ENCODE peak calls at places on chromosome 6, in nine cellular contexts. One of them, this sample, is unnamed.

GRCh38 chr6:111743318-111743717 is 129.9 kb downstream of the FYN start:
- DNase-seq in PC-9: no peak
- DNase-seq in HTR-8/SVneo: no peak
- DNase-seq in SHP77: no peak
- DNase-seq in NCI-H1105 treated with DMSO at 0.1 percent for 48 hours: no peak
- DNase-seq in CD4-positive, alpha-beta memory T cell: no peak
- DNase-seq in activated naive CD4-positive, alpha-beta T cell: no peak
- DNase-seq in AG04450: no peak
- DNase-seq in stimulated activated naive CD8-positive, alpha-beta T cell treated with anti-CD3 and anti-CD28 coated beads, Interleukin-15, Interleukin-2, amounts not matched to agents 100 U/mL and 50 U/mL, for 24 hours: no peak
- DNase-seq in this sample: no peak

GRCh38 chr6:33962673-33963072 is 158.9 kb upstream of the MLN start:
- DNase-seq in NCI-H1105 treated with DMSO at 0.1 percent for 48 hours: no peak
- DNase-seq in SHP77: no peak
- DNase-seq in activated naive CD4-positive, alpha-beta T cell: no peak
- DNase-seq in AG04450: no peak
- DNase-seq in PC-9: no peak
- DNase-seq in HTR-8/SVneo: no peak
- DNase-seq in stimulated activated naive CD8-positive, alpha-beta T cell treated with anti-CD3 and anti-CD28 coated beads, Interleukin-15, Interleukin-2, amounts not matched to agents 100 U/mL and 50 U/mL, for 24 hours: no peak
- DNase-seq in CD4-positive, alpha-beta memory T cell: no peak
- DNase-seq in this sample: no peak

GRCh38 chr6:53484409-53485280 is 60.3 kb downstream of the GCLC start:
- DNase-seq in stimulated activated naive CD8-positive, alpha-beta T cell treated with anti-CD3 and anti-CD28 coated beads, Interleukin-15, Interleukin-2, amounts not matched to agents 100 U/mL and 50 U/mL, for 24 hours: peak; percentile 75
- DNase-seq in CD4-positive, alpha-beta memory T cell: peak; percentile 67
- DNase-seq in NCI-H1105 treated with DMSO at 0.1 percent for 48 hours: peak; percentile 71
- DNase-seq in activated naive CD4-positive, alpha-beta T cell: peak; percentile 33
- DNase-seq in HTR-8/SVneo: peak; percentile 32
- DNase-seq in PC-9: peak; percentile 42
- DNase-seq in AG04450: no peak
- DNase-seq in SHP77: peak; percentile 28
- DNase-seq in this sample: peak; percentile 90

GRCh38 chr6:96499781-96500180 is 21.8 kb upstream of the UFL1 start:
- DNase-seq in SHP77: peak; percentile 48
- DNase-seq in NCI-H1105 treated with DMSO at 0.1 percent for 48 hours: no peak
- DNase-seq in CD4-positive, alpha-beta memory T cell: peak; percentile 77
- DNase-seq in AG04450: no peak
- DNase-seq in HTR-8/SVneo: no peak
- DNase-seq in stimulated activated naive CD8-positive, alpha-beta T cell treated with anti-CD3 and anti-CD28 coated beads, Interleukin-15, Interleukin-2, amounts not matched to agents 100 U/mL and 50 U/mL, for 24 hours: no peak
- DNase-seq in activated naive CD4-positive, alpha-beta T cell: peak; percentile 46
- DNase-seq in PC-9: no peak
- DNase-seq in this sample: no peak

GRCh38 chr6:170442596-170442995 is 110.5 kb downstream of the PSMB1 start:
- DNase-seq in NCI-H1105 treated with DMSO at 0.1 percent for 48 hours: no peak
- DNase-seq in AG04450: no peak
- DNase-seq in activated naive CD4-positive, alpha-beta T cell: no peak
- DNase-seq in PC-9: no peak
- DNase-seq in CD4-positive, alpha-beta memory T cell: no peak
- DNase-seq in stimulated activated naive CD8-positive, alpha-beta T cell treated with anti-CD3 and anti-CD28 coated beads, Interleukin-15, Interleukin-2, amounts not matched to agents 100 U/mL and 50 U/mL, for 24 hours: no peak
- DNase-seq in HTR-8/SVneo: no peak
- DNase-seq in SHP77: no peak
- DNase-seq in this sample: no peak

GRCh38 chr6:42012501-42013133 is 37.7 kb upstream of the TAF8 start:
- DNase-seq in NCI-H1105 treated with DMSO at 0.1 percent for 48 hours: no peak
- DNase-seq in HTR-8/SVneo: no peak
- DNase-seq in CD4-positive, alpha-beta memory T cell: no peak
- DNase-seq in SHP77: no peak
- DNase-seq in PC-9: no peak
- DNase-seq in AG04450: no peak
- DNase-seq in stimulated activated naive CD8-positive, alpha-beta T cell treated with anti-CD3 and anti-CD28 coated beads, Interleukin-15, Interleukin-2, amounts not matched to agents 100 U/mL and 50 U/mL, for 24 hours: no peak
- DNase-seq in activated naive CD4-positive, alpha-beta T cell: no peak
- DNase-seq in this sample: no peak

GRCh38 chr6:75376347-75377024 is 91.9 kb upstream of the TMEM30A start:
- DNase-seq in activated naive CD4-positive, alpha-beta T cell: no peak
- DNase-seq in HTR-8/SVneo: peak; percentile 34
- DNase-seq in AG04450: no peak
- DNase-seq in CD4-positive, alpha-beta memory T cell: no peak
- DNase-seq in stimulated activated naive CD8-positive, alpha-beta T cell treated with anti-CD3 and anti-CD28 coated beads, Interleukin-15, Interleukin-2, amounts not matched to agents 100 U/mL and 50 U/mL, for 24 hours: no peak
- DNase-seq in PC-9: no peak
- DNase-seq in SHP77: no peak
- DNase-seq in NCI-H1105 treated with DMSO at 0.1 percent for 48 hours: no peak
- DNase-seq in this sample: no peak

GRCh38 chr6:14365393-14365792 is 247.8 kb downstream of the CD83 start:
- DNase-seq in NCI-H1105 treated with DMSO at 0.1 percent for 48 hours: no peak
- DNase-seq in CD4-positive, alpha-beta memory T cell: no peak
- DNase-seq in SHP77: no peak
- DNase-seq in AG04450: peak; percentile 26
- DNase-seq in PC-9: no peak
- DNase-seq in HTR-8/SVneo: no peak
- DNase-seq in activated naive CD4-positive, alpha-beta T cell: no peak
- DNase-seq in stimulated activated naive CD8-positive, alpha-beta T cell treated with anti-CD3 and anti-CD28 coated beads, Interleukin-15, Interleukin-2, amounts not matched to agents 100 U/mL and 50 U/mL, for 24 hours: no peak
- DNase-seq in this sample: no peak

GRCh38 chr6:136723780-136724179 is 68.5 kb downstream of the MAP3K5 start:
- DNase-seq in PC-9: no peak
- DNase-seq in SHP77: peak; percentile 13
- DNase-seq in activated naive CD4-positive, alpha-beta T cell: peak; percentile 4
- DNase-seq in AG04450: no peak
- DNase-seq in CD4-positive, alpha-beta memory T cell: peak; percentile 49
- DNase-seq in NCI-H1105 treated with DMSO at 0.1 percent for 48 hours: no peak
- DNase-seq in stimulated activated naive CD8-positive, alpha-beta T cell treated with anti-CD3 and anti-CD28 coated beads, Interleukin-15, Interleukin-2, amounts not matched to agents 100 U/mL and 50 U/mL, for 24 hours: peak; percentile 32
- DNase-seq in HTR-8/SVneo: no peak
- DNase-seq in this sample: peak; percentile 65

GRCh38 chr6:2028457-2029038 is 216.9 kb downstream of the GMDS start:
- DNase-seq in HTR-8/SVneo: no peak
- DNase-seq in CD4-positive, alpha-beta memory T cell: no peak
- DNase-seq in SHP77: peak; percentile 53
- DNase-seq in NCI-H1105 treated with DMSO at 0.1 percent for 48 hours: peak; percentile 99
- DNase-seq in AG04450: no peak
- DNase-seq in stimulated activated naive CD8-positive, alpha-beta T cell treated with anti-CD3 and anti-CD28 coated beads, Interleukin-15, Interleukin-2, amounts not matched to agents 100 U/mL and 50 U/mL, for 24 hours: no peak
- DNase-seq in PC-9: no peak
- DNase-seq in activated naive CD4-positive, alpha-beta T cell: no peak
- DNase-seq in this sample: no peak

This sample was measured in Ammon's horn.